ENCODE peak calls at places on chromosomes 1 and 21, in four cellular contexts. X is heart right ventricle, L is germinal center, E is Calu3. N is an unnamed sample.

GRCh38 chr21:27759091-27759659 is 792.3 kb upstream of the ADAMTS5 start:
- DNase-seq in X (peak), L (no peak), E (peak), N (no peak)

GRCh38 chr1:29548091-29548490 is 311.8 kb downstream of the PTPRU start:
- DNase-seq in X (no peak), L (no peak), E (no peak), N (no peak)

GRCh38 chr1:216183007-216183406 is 240.2 kb downstream of the USH2A start:
- DNase-seq in X (no peak), L (no peak), E (peak), N (peak)

GRCh38 chr1:116921937-116922336 is 12.2 kb downstream of the PTGFRN start:
- DNase-seq in X (no peak), L (no peak), E (no peak), N (no peak)

GRCh38 chr1:6460349-6461236 is 5.4 kb downstream of the TNFRSF25 start:
- DNase-seq in X (no peak), L (peak), E (no peak), N (no peak)

GRCh38 chr1:74502432-74502831 is 10.0 kb downstream of the LRRC53 start:
- DNase-seq in X (peak), L (no peak), E (no peak), N (no peak)

GRCh38 chr1:119859647-119860046 is 36.7 kb downstream of the ADAM30 start:
- DNase-seq in X (no peak), L (no peak), E (no peak), N (no peak)

GRCh38 chr1:230877924-230878583 is 9.7 kb upstream of the C1orf198 start:
- DNase-seq in X (no peak), L (no peak), E (no peak), N (no peak)

GRCh38 chr1:59880735-59881134 is 45.8 kb downstream of the CYP2J2 start:
- DNase-seq in X (no peak), L (no peak), E (no peak), N (no peak)

GRCh38 chr1:36913016-36913415 is 121.3 kb downstream of the GRIK3 start:
- DNase-seq in X (no peak), L (no peak), E (no peak), N (no peak)

GRCh38 chr1:207863893-207864535 is 46.9 kb downstream of the CD34 start:
- DNase-seq in X (no peak), L (peak), E (no peak), N (no peak)

GRCh38 chr21:46393941-46394818 is 64.5 kb upstream of the DIP2A start:
- DNase-seq in X (no peak), L (no peak), E (no peak), N (peak)

GRCh38 chr1:65791860-65792670 is 630 bp upstream of the PDE4B start:
- DNase-seq in X (no peak), L (no peak), E (no peak), N (no peak)

GRCh38 chr1:230426246-230427101 is at the start of gene PGBD5:
- DNase-seq in X (peak), L (peak), E (peak), N (peak)

GRCh38 chr1:27102134-27102706 is 52.7 kb downstream of the SLC9A1 start:
- DNase-seq in X (no peak), L (no peak), E (no peak), N (no peak)

GRCh38 chr1:102191723-102192122 is 195.0 kb upstream of the OLFM3 start:
- DNase-seq in X (peak), L (no peak), E (peak), N (peak)

GRCh38 chr1:166597516-166597915 is 241.8 kb upstream of the POGK start:
- DNase-seq in X (no peak), L (no peak), E (no peak), N (no peak)

GRCh38 chr21:44255519-44255981 is 6.1 kb downstream of the DNMT3L start:
- DNase-seq in X (no peak), L (no peak), E (no peak), N (no peak)

GRCh38 chr1:56547977-56548376 is 31.4 kb downstream of the PLPP3 start:
- DNase-seq in X (peak), L (no peak), E (peak), N (no peak)

GRCh38 chr1:178091986-178092745 is 1.7 kb upstream of the RASAL2 start:
- DNase-seq in X (no peak), L (no peak), E (no peak), N (no peak)

GRCh38 chr1:97270508-97271307 is 549.1 kb downstream of the PTBP2 start:
- DNase-seq in X (no peak), L (no peak), E (peak), N (no peak)

GRCh38 chr1:212532469-212533235 is 75.9 kb upstream of the ATF3 start:
- DNase-seq in X (no peak), L (no peak), E (no peak), N (no peak)

GRCh38 chr1:229341811-229342304 is 989 bp downstream of the CCSAP start:
- DNase-seq in X (peak), L (no peak), E (no peak), N (peak)

GRCh38 chr1:87968259-87968955 is 639.7 kb downstream of the LMO4 start:
- DNase-seq in X (peak), L (no peak), E (no peak), N (no peak)

GRCh38 chr1:221868894-221869293 is 127.0 kb upstream of the DUSP10 start:
- DNase-seq in X (no peak), L (no peak), E (peak), N (no peak)

GRCh38 chr1:106515375-106515774 is 541.1 kb upstream of the PRMT6 start:
- DNase-seq in X (no peak), L (no peak), E (no peak), N (peak)

GRCh38 chr1:97046765-97047411 is 325.3 kb downstream of the PTBP2 start:
- DNase-seq in X (no peak), L (no peak), E (no peak), N (no peak)

GRCh38 chr1:233790662-233791371 is 113.7 kb upstream of the SLC35F3 start:
- DNase-seq in X (peak), L (peak), E (peak), N (no peak)

GRCh38 chr1:240044620-240045019 is 47.1 kb upstream of the FMN2 start:
- DNase-seq in X (no peak), L (no peak), E (no peak), N (no peak)

GRCh38 chr1:234503193-234504050 is 24.4 kb upstream of the TARBP1 start:
- DNase-seq in X (no peak), L (no peak), E (no peak), N (no peak)

GRCh38 chr1:62285984-62286481 is 33.2 kb downstream of the KANK4 start:
- DNase-seq in X (no peak), L (no peak), E (no peak), N (peak)

GRCh38 chr1:212082765-212083406 is 47.3 kb downstream of the DTL start:
- DNase-seq in X (no peak), L (no peak), E (no peak), N (no peak)

GRCh38 chr1:61808968-61809367 is 66.7 kb downstream of the PATJ start:
- DNase-seq in X (no peak), L (no peak), E (no peak), N (no peak)

GRCh38 chr1:172954476-172955150 is 96.1 kb downstream of the TNFSF18 start:
- DNase-seq in X (no peak), L (no peak), E (no peak), N (no peak)

GRCh38 chr1:93437976-93438605 is 9.8 kb upstream of the FNBP1L start:
- DNase-seq in X (no peak), L (peak), E (no peak), N (peak)

N was measured in DMS153.